ENCODE peak calls at places on chromosomes 11 and 22, in six cellular contexts. One of them, this sample, is unnamed. For H3K27me3, the result is how much of the 10 kb centered on the place peaks cover.

GRCh38 chr11:76628408-76628947 is 42.1 kb downstream of the LRRC32 start:
- DNase-seq in endothelial cell of umbilical vein: no peak
- DNase-seq in K562: no peak
- DNase-seq in esophagus muscularis mucosa: no peak
- DNase-seq in HepG2: no peak
- DNase-seq in H1: no peak
- DNase-seq in this sample: no peak

GRCh38 chr11:113114452-113115027 is 153.3 kb downstream of the NCAM1 start:
- DNase-seq in HepG2: peak
- DNase-seq in esophagus muscularis mucosa: no peak
- DNase-seq in endothelial cell of umbilical vein: no peak
- DNase-seq in K562: peak
- DNase-seq in H1: peak
- DNase-seq in this sample: peak

GRCh38 chr22:17434856-17435255 is 65.6 kb downstream of the CECR2 start:
- DNase-seq in HepG2: no peak
- DNase-seq in K562: no peak
- DNase-seq in H1: no peak
- DNase-seq in esophagus muscularis mucosa: no peak
- DNase-seq in endothelial cell of umbilical vein: no peak
- DNase-seq in this sample: no peak

GRCh38 chr22:18058770-18059169 is 19.0 kb upstream of the PEX26 start:
- DNase-seq in endothelial cell of umbilical vein: no peak
- DNase-seq in K562: no peak
- DNase-seq in HepG2: no peak
- DNase-seq in esophagus muscularis mucosa: no peak
- DNase-seq in H1: no peak
- DNase-seq in this sample: no peak

GRCh38 chr11:27972432-27973170 is 135.4 kb downstream of the KIF18A start:
- DNase-seq in endothelial cell of umbilical vein: no peak
- DNase-seq in esophagus muscularis mucosa: no peak
- DNase-seq in H1: no peak
- DNase-seq in K562: no peak
- DNase-seq in HepG2: no peak
- DNase-seq in this sample: no peak

GRCh38 chr11:353315-353857 is 15.9 kb upstream of the B4GALNT4 start:
- DNase-seq in H1: no peak
- DNase-seq in esophagus muscularis mucosa: no peak
- DNase-seq in HepG2: peak
- DNase-seq in endothelial cell of umbilical vein: peak
- DNase-seq in K562: peak
- DNase-seq in this sample: peak

GRCh38 chr11:76077575-76078150 is 128.6 kb downstream of the WNT11 start:
- DNase-seq in endothelial cell of umbilical vein: peak
- DNase-seq in K562: no peak
- DNase-seq in H1: no peak
- DNase-seq in esophagus muscularis mucosa: no peak
- DNase-seq in HepG2: no peak
- DNase-seq in this sample: no peak

GRCh38 chr22:37062366-37062655 is 10.8 kb downstream of the KCTD17 start:
- DNase-seq in HepG2: no peak
- DNase-seq in K562: no peak
- DNase-seq in endothelial cell of umbilical vein: no peak
- DNase-seq in H1: no peak
- DNase-seq in esophagus muscularis mucosa: no peak
- DNase-seq in this sample: no peak

GRCh38 chr11:35800970-35801953 is 138.7 kb downstream of the TRIM44 start:
- DNase-seq in H1: no peak
- DNase-seq in endothelial cell of umbilical vein: peak
- DNase-seq in HepG2: no peak
- DNase-seq in K562: no peak
- DNase-seq in esophagus muscularis mucosa: no peak
- DNase-seq in this sample: no peak

GRCh38 chr22:44273175-44273574 is 39.6 kb downstream of the SHISAL1 start:
- DNase-seq in endothelial cell of umbilical vein: no peak
- DNase-seq in H1: no peak
- DNase-seq in HepG2: no peak
- DNase-seq in esophagus muscularis mucosa: no peak
- DNase-seq in K562: no peak
- DNase-seq in this sample: no peak
- H3K4me3 ChIP-seq in endothelial cell of umbilical vein: no peak
- H3K4me3 ChIP-seq in H1: no peak
- H3K4me3 ChIP-seq in HepG2: no peak
- H3K4me3 ChIP-seq in esophagus muscularis mucosa: no peak
- H3K4me3 ChIP-seq in K562: no peak
- H3K4me3 ChIP-seq in this sample: no peak

GRCh38 chr11:69035150-69035958 is 13.4 kb upstream of the TPCN2 start:
- DNase-seq in HepG2: no peak
- DNase-seq in endothelial cell of umbilical vein: no peak
- DNase-seq in K562: no peak
- DNase-seq in H1: no peak
- DNase-seq in esophagus muscularis mucosa: no peak
- DNase-seq in this sample: no peak

GRCh38 chr11:69035959-69036340 is 12.8 kb upstream of the TPCN2 start:
- DNase-seq in K562: no peak
- DNase-seq in endothelial cell of umbilical vein: no peak
- DNase-seq in esophagus muscularis mucosa: no peak
- DNase-seq in H1: no peak
- DNase-seq in HepG2: no peak
- DNase-seq in this sample: no peak

GRCh38 chr11:69039501-69039900 is 9.2 kb upstream of the TPCN2 start:
- DNase-seq in K562: no peak
- DNase-seq in endothelial cell of umbilical vein: no peak
- DNase-seq in H1: no peak
- DNase-seq in esophagus muscularis mucosa: no peak
- DNase-seq in HepG2: no peak
- DNase-seq in this sample: no peak

GRCh38 chr11:69034123-69034522 is 14.6 kb upstream of the TPCN2 start:
- DNase-seq in H1: no peak
- DNase-seq in HepG2: no peak
- DNase-seq in K562: no peak
- DNase-seq in esophagus muscularis mucosa: no peak
- DNase-seq in endothelial cell of umbilical vein: no peak
- DNase-seq in this sample: no peak

DNA sequence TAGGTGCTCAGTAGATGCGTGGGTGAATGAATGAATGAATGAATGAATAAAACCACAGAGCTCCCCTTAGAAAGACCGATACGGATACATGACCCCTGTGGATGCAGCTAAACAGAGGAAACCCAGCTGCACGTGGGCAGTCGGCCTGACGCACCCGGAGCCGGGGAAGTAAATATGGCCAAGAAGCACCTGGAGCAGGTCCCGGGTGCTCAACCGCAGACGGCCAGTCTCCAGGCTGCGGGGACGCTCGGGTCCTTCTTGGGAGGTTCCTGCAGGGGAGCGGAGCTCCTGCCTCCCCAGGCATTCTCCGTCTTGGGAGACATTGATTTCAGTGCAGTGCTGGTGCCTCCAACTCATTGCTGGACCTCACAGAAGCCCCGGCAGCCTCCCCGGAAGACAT is 11.7 kb upstream of the TPCN2 start:
- DNase-seq in HepG2: no peak
- DNase-seq in H1: no peak
- DNase-seq in esophagus muscularis mucosa: no peak
- DNase-seq in endothelial cell of umbilical vein: no peak
- DNase-seq in K562: no peak
- DNase-seq in this sample: no peak
- TF ChIP-seq POLR2AphosphoS5 in HepG2: no peak
- TF ChIP-seq POLR2AphosphoS5 in H1: no peak
- TF ChIP-seq POLR2AphosphoS5 in esophagus muscularis mucosa: no peak
- TF ChIP-seq POLR2AphosphoS5 in endothelial cell of umbilical vein: no peak
- TF ChIP-seq POLR2AphosphoS5 in K562: no peak
- TF ChIP-seq POLR2AphosphoS5 in this sample: no peak

GRCh38 chr22:38443675-38444521 is 11.1 kb downstream of the KCNJ4 start:
- DNase-seq in K562: no peak
- DNase-seq in endothelial cell of umbilical vein: no peak
- DNase-seq in HepG2: no peak
- DNase-seq in esophagus muscularis mucosa: no peak
- DNase-seq in H1: no peak
- DNase-seq in this sample: peak

GRCh38 chr22:38440747-38441350 is 14.2 kb downstream of the KCNJ4 start:
- DNase-seq in K562: no peak
- DNase-seq in esophagus muscularis mucosa: no peak
- DNase-seq in HepG2: no peak
- DNase-seq in H1: no peak
- DNase-seq in endothelial cell of umbilical vein: no peak
- DNase-seq in this sample: no peak

GRCh38 chr22:38441620-38442287 is 13.2 kb downstream of the KCNJ4 start:
- DNase-seq in endothelial cell of umbilical vein: no peak
- DNase-seq in esophagus muscularis mucosa: no peak
- DNase-seq in K562: no peak
- DNase-seq in H1: no peak
- DNase-seq in HepG2: no peak
- DNase-seq in this sample: no peak

GRCh38 chr22:38444783-38445182 is 10.2 kb downstream of the KCNJ4 start:
- DNase-seq in endothelial cell of umbilical vein: no peak
- DNase-seq in H1: no peak
- DNase-seq in K562: no peak
- DNase-seq in HepG2: no peak
- DNase-seq in esophagus muscularis mucosa: no peak
- DNase-seq in this sample: no peak

GRCh38 chr22:38442967-38443674 is 11.9 kb downstream of the KCNJ4 start:
- DNase-seq in HepG2: no peak
- DNase-seq in endothelial cell of umbilical vein: no peak
- DNase-seq in H1: no peak
- DNase-seq in K562: no peak
- DNase-seq in esophagus muscularis mucosa: no peak
- DNase-seq in this sample: no peak
- H3K27me3 ChIP-seq in HepG2: half or more
- H3K27me3 ChIP-seq in endothelial cell of umbilical vein: under half
- H3K27me3 ChIP-seq in H1: under half
- H3K27me3 ChIP-seq in K562: under half
- H3K27me3 ChIP-seq in esophagus muscularis mucosa: under half
- H3K27me3 ChIP-seq in this sample: under half

GRCh38 chr11:104899226-104899625 is 966 bp upstream of the CASP12 start:
- DNase-seq in H1: no peak
- DNase-seq in HepG2: no peak
- DNase-seq in esophagus muscularis mucosa: no peak
- DNase-seq in K562: no peak
- DNase-seq in endothelial cell of umbilical vein: peak
- DNase-seq in this sample: no peak

GRCh38 chr11:104895619-104896018 is 2.6 kb downstream of the CASP12 start:
- DNase-seq in HepG2: no peak
- DNase-seq in endothelial cell of umbilical vein: peak
- DNase-seq in esophagus muscularis mucosa: no peak
- DNase-seq in K562: no peak
- DNase-seq in H1: no peak
- DNase-seq in this sample: no peak

GRCh38 chr11:104893876-104894275 is 4.4 kb downstream of the CASP12 start:
- DNase-seq in HepG2: no peak
- DNase-seq in endothelial cell of umbilical vein: peak
- DNase-seq in K562: no peak
- DNase-seq in esophagus muscularis mucosa: no peak
- DNase-seq in H1: no peak
- DNase-seq in this sample: no peak

GRCh38 chr11:104898685-104899013 is 389 bp upstream of the CASP12 start:
- DNase-seq in esophagus muscularis mucosa: no peak
- DNase-seq in HepG2: no peak
- DNase-seq in K562: no peak
- DNase-seq in H1: no peak
- DNase-seq in endothelial cell of umbilical vein: no peak
- DNase-seq in this sample: no peak

DNA sequence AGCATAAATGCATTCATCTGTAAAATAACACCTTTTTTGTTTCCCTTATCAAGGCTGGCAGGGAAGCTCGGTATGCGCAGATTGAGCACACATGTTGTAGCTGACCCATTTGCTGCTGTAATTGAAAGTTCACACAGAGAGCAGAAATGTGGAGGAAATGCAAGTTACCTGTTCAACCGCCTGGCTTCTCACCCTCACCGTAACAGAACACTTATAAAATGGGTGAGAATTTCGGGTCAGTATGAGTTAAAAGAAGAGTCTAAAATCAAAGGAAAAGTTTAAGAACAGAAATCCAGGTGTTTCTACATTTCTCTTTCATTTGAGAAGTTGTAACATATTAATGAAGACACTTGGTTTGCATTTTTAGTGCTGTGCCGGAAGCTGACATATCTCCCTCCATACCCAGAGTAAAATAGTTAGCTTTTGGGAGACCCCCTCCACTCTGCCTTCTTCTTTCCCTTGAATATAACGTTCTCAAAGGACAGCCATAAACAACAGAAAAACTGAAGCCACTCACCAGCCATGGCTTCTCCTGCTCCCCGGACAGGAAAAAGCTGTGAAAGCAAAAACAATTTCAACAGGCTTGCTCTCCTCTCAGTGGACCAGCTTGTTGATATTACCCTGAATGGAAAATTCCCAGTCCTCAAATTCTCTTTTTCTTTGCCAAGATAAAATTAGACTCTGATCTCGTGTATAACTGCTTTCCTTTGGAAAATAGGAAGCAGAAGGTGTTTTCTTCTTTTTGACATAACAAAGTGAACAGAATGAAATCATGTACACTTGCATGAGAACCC is at the start of gene CASP12:
- DNase-seq in esophagus muscularis mucosa: no peak
- DNase-seq in K562: no peak
- DNase-seq in H1: no peak
- DNase-seq in HepG2: no peak
- DNase-seq in endothelial cell of umbilical vein: peak
- DNase-seq in this sample: no peak
- H3K4me3 ChIP-seq in esophagus muscularis mucosa: peak
- H3K4me3 ChIP-seq in K562: no peak
- H3K4me3 ChIP-seq in H1: no peak
- H3K4me3 ChIP-seq in HepG2: no peak
- H3K4me3 ChIP-seq in endothelial cell of umbilical vein: peak
- H3K4me3 ChIP-seq in this sample: peak

GRCh38 chr22:19824197-19825015 is 30.3 kb downstream of the GNB1L start:
- DNase-seq in endothelial cell of umbilical vein: no peak
- DNase-seq in H1: no peak
- DNase-seq in HepG2: peak
- DNase-seq in K562: no peak
- DNase-seq in esophagus muscularis mucosa: no peak
- DNase-seq in this sample: no peak
- TF ChIP-seq POLR2AphosphoS5 in endothelial cell of umbilical vein: no peak
- TF ChIP-seq POLR2AphosphoS5 in H1: no peak
- TF ChIP-seq POLR2AphosphoS5 in HepG2: peak
- TF ChIP-seq POLR2AphosphoS5 in K562: no peak
- TF ChIP-seq POLR2AphosphoS5 in esophagus muscularis mucosa: no peak
- TF ChIP-seq POLR2AphosphoS5 in this sample: no peak

GRCh38 chr22:50548913-50549790 is 3.5 kb downstream of the KLHDC7B start:
- DNase-seq in K562: no peak
- DNase-seq in HepG2: no peak
- DNase-seq in H1: no peak
- DNase-seq in esophagus muscularis mucosa: no peak
- DNase-seq in endothelial cell of umbilical vein: no peak
- DNase-seq in this sample: no peak
- H3K27me3 ChIP-seq in K562: under half
- H3K27me3 ChIP-seq in HepG2: under half
- H3K27me3 ChIP-seq in H1: under half
- H3K27me3 ChIP-seq in esophagus muscularis mucosa: under half
- H3K27me3 ChIP-seq in endothelial cell of umbilical vein: under half
- H3K27me3 ChIP-seq in this sample: under half

GRCh38 chr22:32462452-32462851 is 1.8 kb downstream of the BPIFC start:
- DNase-seq in HepG2: no peak
- DNase-seq in H1: no peak
- DNase-seq in endothelial cell of umbilical vein: no peak
- DNase-seq in K562: no peak
- DNase-seq in esophagus muscularis mucosa: no peak
- DNase-seq in this sample: no peak

GRCh38 chr22:32469799-32470212 is 4.8 kb upstream of the FBXO7 start:
- DNase-seq in HepG2: no peak
- DNase-seq in endothelial cell of umbilical vein: no peak
- DNase-seq in K562: peak
- DNase-seq in H1: no peak
- DNase-seq in esophagus muscularis mucosa: peak
- DNase-seq in this sample: no peak

GRCh38 chr22:32466496-32466895 is 2.2 kb upstream of the BPIFC start:
- DNase-seq in H1: no peak
- DNase-seq in endothelial cell of umbilical vein: no peak
- DNase-seq in esophagus muscularis mucosa: peak
- DNase-seq in HepG2: no peak
- DNase-seq in K562: no peak
- DNase-seq in this sample: no peak

GRCh38 chr22:32465661-32466060 is 1.4 kb upstream of the BPIFC start:
- DNase-seq in K562: no peak
- DNase-seq in H1: no peak
- DNase-seq in HepG2: no peak
- DNase-seq in esophagus muscularis mucosa: no peak
- DNase-seq in endothelial cell of umbilical vein: no peak
- DNase-seq in this sample: no peak
- H3K4me3 ChIP-seq in K562: no peak
- H3K4me3 ChIP-seq in H1: no peak
- H3K4me3 ChIP-seq in HepG2: no peak
- H3K4me3 ChIP-seq in esophagus muscularis mucosa: no peak
- H3K4me3 ChIP-seq in endothelial cell of umbilical vein: no peak
- H3K4me3 ChIP-seq in this sample: no peak